ENCODE peak calls at places on chromosomes 11 and 22, in nine cellular contexts. D is spleen; X is GM10248; R is left ventricle myocardium inferior; P is MCF 10A; S is GM23338; W is CD8-positive, alpha-beta T cell; M is NB4; T is mesothelial cell of epicardium. Y is an unnamed sample.

GRCh38 chr11:63567044-63567840 is 4.1 kb upstream of the PLAAT2 start:
- DNase-seq in D (no peak), X (peak), R (no peak), P (peak), S (peak), W (no peak), M (peak), T (no peak), Y (no peak)

GRCh38 chr11:6735306-6735705 is 36.5 kb downstream of the OR2AG2 start:
- DNase-seq in D (no peak), X (no peak), R (no peak), P (no peak), S (no peak), W (no peak), M (peak), T (no peak), Y (no peak)

GRCh38 chr11:67522844-67523555 is at the start of gene CABP2:
- DNase-seq in D (no peak), X (no peak), R (no peak), P (no peak), S (no peak), W (no peak), M (no peak), T (no peak), Y (no peak)

GRCh38 chr11:40186401-40187091 is 1272.9 kb downstream of the LRRC4C start:
- DNase-seq in D (no peak), X (no peak), R (no peak), P (no peak), S (no peak), W (no peak), M (peak), T (no peak), Y (no peak)

GRCh38 chr11:116644948-116645305 is 127.9 kb downstream of the BUD13 start:
- DNase-seq in D (no peak), X (no peak), R (no peak), P (no peak), S (peak), W (no peak), M (no peak), T (no peak), Y (no peak)

GRCh38 chr11:20795005-20795404 is 125.6 kb downstream of the NELL1 start:
- DNase-seq in D (no peak), X (no peak), R (no peak), P (no peak), S (no peak), W (no peak), M (no peak), T (no peak), Y (no peak)

GRCh38 chr11:2592559-2593392 is 107.0 kb downstream of the KCNQ1OT1 start:
- DNase-seq in D (peak), X (peak), R (no peak), P (no peak), S (no peak), W (no peak), M (no peak), T (no peak), Y (no peak)

GRCh38 chr11:78359921-78360320 is 57.7 kb downstream of the GAB2 start:
- DNase-seq in D (no peak), X (no peak), R (no peak), P (no peak), S (no peak), W (no peak), M (no peak), T (no peak), Y (no peak)

GRCh38 chr22:43955883-43956286 is 643 bp downstream of the SAMM50 start:
- DNase-seq in D (no peak), X (no peak), R (no peak), P (no peak), S (peak), W (no peak), M (peak), T (no peak), Y (no peak)

GRCh38 chr11:96324912-96325311 is 18.1 kb downstream of the MAML2 start:
- DNase-seq in D (no peak), X (no peak), R (no peak), P (no peak), S (no peak), W (no peak), M (no peak), T (no peak), Y (no peak)

GRCh38 chr11:126139541-126140091 is 71.8 kb downstream of the RPUSD4 start:
- DNase-seq in D (peak), X (no peak), R (peak), P (no peak), S (peak), W (no peak), M (no peak), T (no peak), Y (no peak)

GRCh38 chr11:100774859-100775258 is 87.8 kb downstream of the ARHGAP42 start:
- DNase-seq in D (no peak), X (no peak), R (no peak), P (no peak), S (no peak), W (no peak), M (no peak), T (no peak), Y (no peak)

GRCh38 chr11:6251990-6252473 is 7.6 kb upstream of the CCKBR start:
- DNase-seq in D (no peak), X (no peak), R (no peak), P (no peak), S (no peak), W (no peak), M (no peak), T (no peak), Y (no peak)

GRCh38 chr11:19275496-19275895 is 34.8 kb upstream of the E2F8 start:
- DNase-seq in D (no peak), X (no peak), R (no peak), P (peak), S (no peak), W (no peak), M (peak), T (no peak), Y (no peak)

GRCh38 chr11:71251761-71252433 is 480 bp downstream of the SHANK2 start:
- DNase-seq in D (peak), X (peak), R (no peak), P (no peak), S (peak), W (no peak), M (peak), T (peak), Y (peak)

GRCh38 chr11:86202013-86202336 is 42.6 kb upstream of the EED start:
- DNase-seq in D (no peak), X (no peak), R (no peak), P (no peak), S (no peak), W (no peak), M (peak), T (no peak), Y (no peak)

GRCh38 chr11:75013051-75013450 is 24.3 kb downstream of the NEU3 start:
- DNase-seq in D (no peak), X (no peak), R (no peak), P (no peak), S (no peak), W (no peak), M (peak), T (no peak), Y (no peak)

GRCh38 chr11:75011357-75011756 is 22.6 kb downstream of the NEU3 start:
- DNase-seq in D (no peak), X (no peak), R (no peak), P (no peak), S (no peak), W (no peak), M (no peak), T (no peak), Y (no peak)

GRCh38 chr11:75011872-75012271 is 23.1 kb downstream of the NEU3 start:
- DNase-seq in D (no peak), X (no peak), R (no peak), P (no peak), S (no peak), W (no peak), M (no peak), T (no peak), Y (no peak)

DNA sequence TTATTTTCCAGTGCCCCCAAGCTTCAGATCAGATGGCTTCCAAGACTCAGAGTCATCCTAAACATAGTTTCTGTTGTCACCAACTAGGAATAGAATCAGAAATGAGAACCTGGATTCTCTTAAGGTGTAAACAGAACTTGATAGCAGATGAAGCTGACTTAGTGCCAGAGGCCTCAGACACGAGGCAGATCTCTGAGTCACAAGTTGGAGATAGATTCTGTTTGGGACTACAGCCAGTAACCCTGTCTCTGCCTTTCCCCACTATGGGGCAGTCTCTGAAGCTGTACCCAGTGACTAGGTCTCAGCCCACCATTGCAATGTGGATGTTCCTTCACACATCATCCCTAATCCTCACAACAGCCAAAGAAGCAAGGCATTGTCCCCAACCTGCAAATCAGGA is 25.4 kb downstream of the NEU3 start:
- DNase-seq in D (no peak), X (no peak), R (no peak), P (peak), S (no peak), W (no peak), M (no peak), T (no peak), Y (no peak)
- TF ChIP-seq CTCF in D (no peak), X (no peak), R (no peak), P (no peak), S (no peak), W (no peak), M (no peak), T (no peak), Y (no peak)

GRCh38 chr11:11966826-11967668 is 41.4 kb downstream of the DKK3 start:
- DNase-seq in D (peak), X (peak), R (peak), P (peak), S (peak), W (peak), M (peak), T (peak), Y (peak)
- TF ChIP-seq CTCF in D (peak), X (peak), R (peak), P (peak), S (peak), W (peak), M (peak), T (peak), Y (peak)

GRCh38 chr11:35418847-35419712 is at the start of gene SLC1A2:
- DNase-seq in D (no peak), X (peak), R (no peak), P (no peak), S (peak), W (no peak), M (no peak), T (peak), Y (peak)
- TF ChIP-seq CTCF in D (no peak), X (no peak), R (no peak), P (no peak), S (no peak), W (no peak), M (no peak), T (no peak), Y (no peak)

GRCh38 chr11:128424271-128424709 is 163.1 kb downstream of the ETS1 start:
- DNase-seq in D (no peak), X (no peak), R (peak), P (no peak), S (no peak), W (no peak), M (no peak), T (no peak), Y (peak)

GRCh38 chr11:128424867-128425285 is 162.5 kb downstream of the ETS1 start:
- DNase-seq in D (peak), X (no peak), R (peak), P (no peak), S (no peak), W (no peak), M (no peak), T (no peak), Y (peak)

GRCh38 chr11:128420943-128421342 is 166.4 kb downstream of the ETS1 start:
- DNase-seq in D (no peak), X (no peak), R (no peak), P (no peak), S (no peak), W (no peak), M (peak), T (no peak), Y (no peak)

GRCh38 chr11:128421577-128421976 is 165.8 kb downstream of the ETS1 start:
- DNase-seq in D (no peak), X (no peak), R (no peak), P (no peak), S (no peak), W (no peak), M (no peak), T (no peak), Y (no peak)

DNA sequence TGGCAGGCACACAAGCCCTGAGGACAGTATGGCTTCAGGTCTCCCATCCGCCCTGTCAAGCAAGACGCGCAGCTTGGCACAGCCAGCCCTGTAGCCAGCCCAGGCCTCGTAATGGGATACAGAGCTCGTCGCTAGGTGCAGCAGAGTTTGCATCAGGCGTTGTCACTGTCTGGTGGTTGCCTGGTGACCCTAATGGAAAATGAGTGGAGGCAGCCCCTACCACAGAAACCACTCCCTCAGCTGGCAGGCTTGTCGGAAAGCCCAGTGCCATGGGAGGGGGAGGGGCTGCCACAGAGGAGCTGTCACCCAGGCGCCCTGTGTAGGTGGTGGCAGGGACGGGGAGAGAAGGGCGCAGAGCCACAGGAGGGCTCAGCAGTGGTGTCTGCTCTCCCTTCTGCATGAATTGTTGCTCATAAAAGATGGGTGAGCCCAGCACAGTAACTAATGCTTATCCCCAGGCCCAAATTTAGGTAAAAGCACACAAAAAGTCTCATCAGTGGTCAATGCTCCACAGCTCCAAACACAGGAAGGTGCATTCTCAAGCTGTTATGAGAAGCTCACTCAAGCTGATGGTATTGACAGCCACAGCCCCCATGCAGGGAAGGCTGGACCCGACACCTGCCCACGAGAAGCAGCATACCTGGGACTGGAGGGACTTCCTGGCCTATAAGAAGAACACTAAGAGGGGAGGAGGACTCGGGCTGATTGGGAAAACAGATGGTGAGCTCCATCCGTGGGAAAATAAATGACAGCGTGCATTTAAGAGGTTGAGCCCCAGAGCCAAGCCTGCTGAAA is 164.6 kb downstream of the ETS1 start:
- DNase-seq in D (peak), X (no peak), R (peak), P (no peak), S (no peak), W (peak), M (peak), T (no peak), Y (no peak)
- TF ChIP-seq CTCF in D (no peak), X (no peak), R (no peak), P (no peak), S (no peak), W (no peak), M (no peak), T (no peak), Y (no peak)

DNA sequence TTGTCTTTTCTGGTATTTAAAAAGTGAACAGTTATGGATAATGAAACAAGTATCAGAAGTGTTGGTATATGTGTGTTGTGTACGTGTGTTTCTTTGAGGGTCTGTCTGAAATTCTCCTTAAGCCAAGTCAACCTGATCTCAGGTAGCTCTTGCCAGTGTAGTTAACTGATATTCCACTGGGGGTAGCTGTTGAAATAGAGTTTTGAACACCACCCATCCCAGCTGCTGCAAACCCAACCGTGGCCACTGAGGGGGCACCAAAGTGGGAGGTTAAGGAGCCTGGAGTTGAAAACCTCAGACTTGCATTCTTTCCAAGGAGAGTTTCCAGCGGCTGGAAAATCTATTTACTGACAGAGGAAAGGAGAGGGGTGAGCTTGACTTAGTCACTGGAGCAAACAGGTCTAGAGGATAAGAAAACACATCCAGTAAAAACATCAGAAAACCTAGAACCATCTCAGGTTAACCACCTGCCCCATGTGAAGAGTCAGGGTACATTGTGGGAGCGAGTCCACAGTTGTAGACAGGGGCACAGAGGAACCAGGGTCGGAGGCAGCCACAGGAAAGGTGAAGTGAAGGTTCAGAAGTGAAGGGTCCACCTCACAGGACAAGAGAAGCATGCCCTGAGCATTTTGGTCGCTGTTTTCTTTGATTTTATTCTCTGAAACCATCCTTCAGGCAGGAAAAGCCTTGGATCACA is 8.8 kb upstream of the CUL5 start:
- DNase-seq in D (no peak), X (peak), R (no peak), P (peak), S (peak), W (no peak), M (peak), T (no peak), Y (peak)
- TF ChIP-seq CTCF in D (peak), X (peak), R (peak), P (no peak), S (peak), W (peak), M (peak), T (peak), Y (peak)

DNA sequence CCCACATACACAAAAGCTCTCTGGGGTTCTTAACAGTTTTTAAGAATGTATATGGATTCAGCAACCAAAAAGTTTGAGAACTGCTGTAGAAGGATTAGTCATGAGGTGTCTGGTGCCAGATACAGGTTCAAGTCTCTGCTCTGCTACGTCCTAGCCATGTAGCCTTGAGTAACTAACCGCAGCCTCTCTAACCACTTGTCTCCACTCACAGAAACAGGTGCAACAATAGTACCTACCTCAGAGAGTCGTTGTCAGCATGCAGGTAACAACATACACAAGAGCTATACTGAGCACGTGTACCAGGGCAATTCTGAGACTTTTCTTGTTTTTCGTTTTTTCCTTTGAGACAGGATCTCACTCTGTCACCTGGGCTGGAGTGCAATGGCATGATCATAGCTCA is 26.9 kb downstream of the CBX7 start:
- DNase-seq in D (no peak), X (no peak), R (no peak), P (no peak), S (no peak), W (no peak), M (no peak), T (no peak), Y (no peak)
- TF ChIP-seq CTCF in D (no peak), X (no peak), R (no peak), P (no peak), S (no peak), W (no peak), M (no peak), T (no peak), Y (no peak)

GRCh38 chr22:21937041-21937820 is 15.4 kb downstream of the PPM1F start:
- DNase-seq in D (peak), X (no peak), R (no peak), P (peak), S (no peak), W (no peak), M (peak), T (no peak), Y (no peak)

GRCh38 chr22:21939392-21940319 is 13.0 kb downstream of the PPM1F start:
- DNase-seq in D (peak), X (no peak), R (no peak), P (no peak), S (no peak), W (no peak), M (peak), T (no peak), Y (no peak)

GRCh38 chr22:21937821-21938070 is 14.9 kb downstream of the PPM1F start:
- DNase-seq in D (no peak), X (no peak), R (peak), P (no peak), S (no peak), W (no peak), M (no peak), T (no peak), Y (no peak)

GRCh38 chr22:21938906-21939305 is 13.7 kb downstream of the PPM1F start:
- DNase-seq in D (peak), X (no peak), R (no peak), P (no peak), S (no peak), W (no peak), M (no peak), T (no peak), Y (no peak)

GRCh38 chr22:21938071-21938822 is 14.4 kb downstream of the PPM1F start:
- DNase-seq in D (peak), X (peak), R (peak), P (peak), S (peak), W (peak), M (peak), T (peak), Y (peak)
- TF ChIP-seq CTCF in D (peak), X (peak), R (peak), P (peak), S (peak), W (peak), M (peak), T (peak), Y (peak)

DNA sequence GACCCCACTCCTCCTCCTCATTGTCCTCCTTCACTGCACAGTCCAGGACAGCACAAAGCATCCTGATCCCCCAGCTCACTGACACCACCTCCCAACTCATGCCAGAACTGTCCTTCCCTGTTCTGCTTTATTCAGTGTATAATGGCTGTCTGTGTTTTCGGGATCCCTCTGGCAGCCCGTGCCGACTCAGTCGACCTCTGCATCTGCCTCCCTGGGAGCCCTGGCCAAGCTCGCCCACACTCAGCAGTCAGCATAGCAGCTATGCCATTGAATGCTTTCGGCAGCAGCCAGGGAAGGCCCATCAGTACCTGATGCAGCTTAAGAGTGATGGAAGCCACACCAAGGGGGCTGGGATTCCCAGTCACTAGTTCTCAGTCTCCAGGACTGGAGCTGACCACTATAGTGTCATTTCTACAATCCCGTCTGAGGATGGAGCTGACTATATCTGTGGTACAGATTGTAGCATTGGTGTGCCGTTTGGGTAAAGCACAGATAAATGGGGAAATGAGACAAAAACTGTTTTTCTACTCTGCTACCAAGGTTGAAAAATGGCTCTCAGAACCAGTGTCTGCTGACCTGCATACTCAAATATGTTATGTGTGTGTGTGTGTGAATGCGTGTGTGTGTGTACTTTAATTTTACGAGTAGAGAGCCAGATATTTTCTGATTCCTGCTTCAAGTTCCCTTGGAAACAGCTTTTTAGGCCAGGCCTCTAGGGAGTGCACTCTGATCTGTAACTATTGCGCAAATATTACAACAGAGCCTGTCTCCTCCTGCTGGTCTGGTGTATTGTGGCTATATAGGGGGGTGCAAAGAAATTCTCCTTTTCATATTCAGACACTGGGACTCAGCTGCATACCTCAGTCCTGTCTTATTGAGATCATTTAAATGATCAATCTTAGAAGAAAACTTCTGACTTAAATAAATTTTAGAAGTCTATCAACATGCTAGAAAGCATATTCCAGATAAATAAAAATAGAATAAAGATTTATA is 78.8 kb upstream of the TOP3B start:
- DNase-seq in D (no peak), X (no peak), R (peak), P (peak), S (no peak), W (no peak), M (peak), T (no peak), Y (no peak)
- TF ChIP-seq CTCF in D (peak), X (peak), R (peak), P (peak), S (no peak), W (no peak), M (no peak), T (no peak), Y (no peak)